ENCODE peak calls at places on chromosomes 1 and 21, in ten cellular contexts. R is DMS153; X is effector memory CD8-positive, alpha-beta T cell; K is Ammon's horn; B is T follicular helper cell; C is fibroblast of pulmonary artery; W is upper lobe of right lung; I is putamen; S is G401; G is RCC 7860. L is an unnamed sample.

GRCh38 chr1:59272507-59272906 is 24.4 kb upstream of the FGGY start:
- DNase-seq in R (no peak), X (no peak), K (no peak), B (no peak), C (peak; percentile 59), W (no peak), I (no peak), S (no peak), G (peak; percentile 60), L (no peak)

GRCh38 chr1:28893403-28894102 is 20.8 kb upstream of the EPB41 start:
- DNase-seq in R (no peak), X (no peak), K (no peak), B (no peak), C (peak; percentile 19), W (no peak), I (no peak), S (no peak), G (no peak), L (peak; percentile 23)

GRCh38 chr21:26499475-26499874 is 73.6 kb downstream of the CYYR1 start:
- DNase-seq in R (no peak), X (no peak), K (no peak), B (no peak), C (no peak), W (no peak), I (no peak), S (no peak), G (no peak), L (no peak)

GRCh38 chr1:108540977-108541376 is 18.9 kb upstream of the EEIG2 start:
- DNase-seq in R (no peak), X (no peak), K (no peak), B (no peak), C (no peak), W (no peak), I (no peak), S (no peak), G (no peak), L (no peak)

GRCh38 chr1:171814692-171815091 is 26.6 kb upstream of the DNM3 start:
- DNase-seq in R (no peak), X (no peak), K (no peak), B (no peak), C (peak; percentile 42), W (no peak), I (no peak), S (peak; percentile 30), G (no peak), L (no peak)

GRCh38 chr1:156226116-156226538 is 13.3 kb downstream of the PMF1 start:
- DNase-seq in R (no peak), X (no peak), K (no peak), B (no peak), C (no peak), W (no peak), I (no peak), S (no peak), G (no peak), L (no peak)

GRCh38 chr21:45405271-45405818 is 380 bp downstream of the COL18A1 start:
- DNase-seq in R (no peak), X (no peak), K (no peak), B (no peak), C (peak; percentile 52), W (no peak), I (no peak), S (no peak), G (no peak), L (no peak)

GRCh38 chr1:153698648-153699004 is 20.1 kb downstream of the NPR1 start:
- DNase-seq in R (no peak), X (no peak), K (no peak), B (no peak), C (no peak), W (no peak), I (no peak), S (no peak), G (no peak), L (no peak)

GRCh38 chr1:201905234-201905890 is 16.7 kb downstream of the SHISA4 start:
- DNase-seq in R (no peak), X (no peak), K (no peak), B (no peak), C (no peak), W (no peak), I (no peak), S (no peak), G (no peak), L (no peak)

GRCh38 chr1:156388814-156389137 is 19.8 kb downstream of the RHBG start:
- DNase-seq in R (no peak), X (no peak), K (no peak), B (no peak), C (no peak), W (no peak), I (no peak), S (no peak), G (no peak), L (no peak)

GRCh38 chr1:38589036-38589435 is 270.5 kb downstream of the RRAGC start:
- DNase-seq in R (no peak), X (no peak), K (no peak), B (no peak), C (peak; percentile 17), W (no peak), I (no peak), S (no peak), G (no peak), L (no peak)

GRCh38 chr1:228062085-228062791 is 20.3 kb upstream of the ARF1 start:
- DNase-seq in R (no peak), X (no peak), K (no peak), B (no peak), C (no peak), W (peak; percentile 61), I (no peak), S (no peak), G (no peak), L (no peak)

GRCh38 chr1:91402023-91402422 is 2.6 kb downstream of the HFM1 start:
- DNase-seq in R (peak; percentile 51), X (no peak), K (peak; percentile 39), B (no peak), C (peak; percentile 44), W (no peak), I (peak; percentile 2), S (peak; percentile 83), G (peak; percentile 29), L (no peak)

GRCh38 chr1:147890177-147890790 is 12.3 kb upstream of the GJA8 start:
- DNase-seq in R (peak; percentile 65), X (peak; percentile 42), K (peak; percentile 43), B (peak; percentile 25), C (peak; percentile 81), W (peak; percentile 89), I (no peak), S (peak; percentile 19), G (peak; percentile 14), L (peak; percentile 53)

GRCh38 chr1:60936943-60937342 is 145.4 kb upstream of the NFIA start:
- DNase-seq in R (no peak), X (no peak), K (no peak), B (no peak), C (no peak), W (no peak), I (no peak), S (peak; percentile 29), G (no peak), L (no peak)

GRCh38 chr1:110433803-110434202 is 17.1 kb upstream of the PROK1 start:
- DNase-seq in R (no peak), X (no peak), K (peak; percentile 16), B (no peak), C (peak; percentile 35), W (peak; percentile 89), I (no peak), S (no peak), G (peak; percentile 28), L (no peak)

L was measured in CD4-positive, alpha-beta T cell.